ENCODE peak calls at places on chromosomes 7 and 10, in seven cellular contexts. G is endodermal cell, T is MM.1S, W is SK-N-SH, M is K562, C is fibroblast of lung, N is neuronal stem cell. I is an unnamed sample.
A peak's percentile ranks its signal among the peaks of the same experiment; 100 is the strongest.

GRCh38 chr10:62456611-62457101 is 82.5 kb downstream of the ZNF365 start:
- DNase-seq in G (no peak), T (peak; percentile 95), W (no peak), M (no peak), C (peak; percentile 37), N (no peak), I (no peak)

GRCh38 chr10:5976689-5977470 is 463 bp downstream of the IL15RA start:
- DNase-seq in G (peak; percentile 83), T (peak; percentile 46), W (no peak), M (peak; percentile 82), C (peak; percentile 65), N (no peak), I (peak; percentile 75)

GRCh38 chr10:125003146-125003900 is 61.4 kb downstream of the ZRANB1 start:
- DNase-seq in G (peak; percentile 52), T (no peak), W (peak; percentile 36), M (no peak), C (no peak), N (no peak), I (no peak)

GRCh38 chr7:103989785-103990775 is 622 bp upstream of the RELN start:
- DNase-seq in G (peak; percentile 86), T (peak; percentile 34), W (peak; percentile 86), M (peak; percentile 71), C (peak; percentile 30), N (peak; percentile 51), I (no peak)

GRCh38 chr7:30510124-30511074 is 5.8 kb upstream of the GGCT start:
- DNase-seq in G (peak; percentile 58), T (peak; percentile 39), W (peak; percentile 52), M (peak; percentile 37), C (peak; percentile 41), N (no peak), I (peak; percentile 44)

GRCh38 chr7:23864984-23865383 is 155.0 kb downstream of the STK31 start:
- DNase-seq in G (no peak), T (no peak), W (no peak), M (no peak), C (peak; percentile 64), N (no peak), I (no peak)

GRCh38 chr7:42250411-42250810 is 13.4 kb upstream of the GLI3 start:
- DNase-seq in G (no peak), T (no peak), W (no peak), M (no peak), C (no peak), N (no peak), I (no peak)

GRCh38 chr7:70634610-70635068 is 497.3 kb upstream of the GALNT17 start:
- DNase-seq in G (peak; percentile 33), T (no peak), W (no peak), M (peak; percentile 18), C (peak; percentile 99), N (no peak), I (no peak)

GRCh38 chr10:126474031-126474430 is 85.8 kb upstream of the ADAM12 start:
- DNase-seq in G (no peak), T (no peak), W (no peak), M (no peak), C (no peak), N (no peak), I (no peak)

GRCh38 chr10:117005454-117006055 is 568 bp upstream of the SHTN1 start:
- DNase-seq in G (peak; percentile 85), T (no peak), W (no peak), M (peak; percentile 38), C (peak; percentile 6), N (peak; percentile 26), I (peak; percentile 32)

GRCh38 chr7:50690541-50691011 is 92.1 kb downstream of the GRB10 start:
- DNase-seq in G (peak; percentile 21), T (no peak), W (no peak), M (no peak), C (peak; percentile 52), N (peak; percentile 66), I (no peak)

GRCh38 chr10:117391436-117392205 is 16.4 kb upstream of the PDZD8 start:
- DNase-seq in G (peak; percentile 53), T (no peak), W (no peak), M (no peak), C (peak; percentile 84), N (no peak), I (no peak)

GRCh38 chr10:128268015-128268722 is 141.9 kb upstream of the MKI67 start:
- DNase-seq in G (peak; percentile 94), T (peak; percentile 58), W (peak; percentile 87), M (peak; percentile 38), C (peak; percentile 1), N (peak; percentile 70), I (no peak)

GRCh38 chr7:8441106-8441590 is 7.7 kb downstream of the NXPH1 start:
- DNase-seq in G (peak; percentile 61), T (no peak), W (no peak), M (no peak), C (no peak), N (no peak), I (no peak)

GRCh38 chr10:100370561-100370975 is 23.5 kb downstream of the SCD start:
- DNase-seq in G (no peak), T (peak; percentile 62), W (no peak), M (no peak), C (peak; percentile 45), N (no peak), I (peak; percentile 73)

GRCh38 chr7:5387711-5388245 is 35.9 kb downstream of the TNRC18 start:
- DNase-seq in G (peak; percentile 61), T (no peak), W (no peak), M (no peak), C (no peak), N (no peak), I (no peak)

GRCh38 chr10:6044651-6045599 is 17.2 kb downstream of the IL2RA start:
- DNase-seq in G (peak; percentile 14), T (no peak), W (no peak), M (no peak), C (no peak), N (no peak), I (peak; percentile 15)

GRCh38 chr7:42982604-42983115 is 50.5 kb downstream of the MRPL32 start:
- DNase-seq in G (peak; percentile 67), T (no peak), W (no peak), M (no peak), C (no peak), N (no peak), I (no peak)

GRCh38 chr10:1559311-1559710 is 178.0 kb downstream of the ADARB2 start:
- DNase-seq in G (no peak), T (no peak), W (no peak), M (no peak), C (no peak), N (no peak), I (no peak)

GRCh38 chr10:118689070-118689858 is 65.5 kb downstream of the CACUL1 start:
- DNase-seq in G (no peak), T (no peak), W (no peak), M (no peak), C (no peak), N (no peak), I (no peak)

GRCh38 chr7:92621026-92621540 is 30.9 kb upstream of the FAM133B start:
- DNase-seq in G (peak; percentile 71), T (peak; percentile 86), W (peak; percentile 53), M (no peak), C (peak; percentile 94), N (peak; percentile 23), I (peak; percentile 77)
- H3K36me3 ChIP-seq in G (peaks cover 21% of the 10 kb centered on the region), T (no peaks in the 10 kb centered on the region), W (peaks cover 70% of the 10 kb centered on the region), M (peaks cover 45% of the 10 kb centered on the region), C (peaks cover 4% of the 10 kb centered on the region), N (no peaks in the 10 kb centered on the region), I (no peaks in the 10 kb centered on the region)

GRCh38 chr10:43667736-43668371 is 19.2 kb upstream of the ZNF32 start:
- DNase-seq in G (no peak), T (no peak), W (no peak), M (no peak), C (no peak), N (no peak), I (no peak)
- H3K9ac ChIP-seq in G (no peak overlapping the region), T (no peak overlapping the region), W (no peak overlapping the region), M (no peak overlapping the region), C (no peak overlapping the region), N (no peak overlapping the region), I (no peak overlapping the region)

GRCh38 chr7:117673367-117673766 is 193.5 kb downstream of the CFTR start:
- DNase-seq in G (peak; percentile 87), T (no peak), W (no peak), M (no peak), C (peak; percentile 39), N (peak; percentile 61), I (peak; percentile 62)
- H3K27ac ChIP-seq in G (no peak overlapping the region), T (no peak overlapping the region), W (no peak overlapping the region), M (no peak overlapping the region), C (no peak overlapping the region), N (peak overlapping the region; percentile 15), I (peak overlapping the region; percentile 81)

GRCh38 chr10:8065651-8066050 is 11.2 kb downstream of the GATA3 start:
- DNase-seq in G (no peak), T (no peak), W (no peak), M (no peak), C (peak; percentile 75), N (no peak), I (no peak)

GRCh38 chr10:8064436-8064835 is 9.9 kb downstream of the GATA3 start:
- DNase-seq in G (no peak), T (no peak), W (no peak), M (no peak), C (no peak), N (no peak), I (no peak)

GRCh38 chr10:8069108-8069507 is 14.6 kb downstream of the GATA3 start:
- DNase-seq in G (no peak), T (no peak), W (no peak), M (no peak), C (no peak), N (no peak), I (no peak)

GRCh38 chr10:8066146-8066545 is 11.7 kb downstream of the GATA3 start:
- DNase-seq in G (no peak), T (no peak), W (no peak), M (no peak), C (no peak), N (no peak), I (no peak)

DNA sequence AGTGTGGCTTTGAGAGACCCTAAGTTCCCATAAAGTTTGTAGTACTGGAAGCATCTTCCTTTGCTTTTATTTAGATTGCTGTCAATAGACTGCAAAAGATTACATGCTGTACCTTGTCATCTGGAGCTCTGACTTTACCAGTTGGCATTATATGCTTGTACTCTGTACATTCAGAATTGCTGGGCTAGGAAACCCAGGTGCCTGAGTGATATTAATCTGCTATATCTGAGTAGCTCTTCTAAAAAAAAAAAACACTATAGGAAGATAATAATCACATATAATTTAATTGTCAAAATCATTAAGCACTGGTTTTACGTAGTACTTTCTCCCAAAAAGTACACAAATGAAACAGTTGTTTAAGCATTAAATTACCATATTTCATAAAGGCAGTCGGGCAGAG is 12.3 kb downstream of the GATA3 start:
- DNase-seq in G (no peak), T (no peak), W (no peak), M (no peak), C (no peak), N (no peak), I (no peak)
- H3K36me3 ChIP-seq in G (peaks cover 81% of the 10 kb centered on the region), T (no peaks in the 10 kb centered on the region), W (peaks cover 79% of the 10 kb centered on the region), M (no peaks in the 10 kb centered on the region), C (no peaks in the 10 kb centered on the region), N (no peaks in the 10 kb centered on the region), I (no peaks in the 10 kb centered on the region)

GRCh38 chr7:132348341-132348740 is 227.9 kb downstream of the PLXNA4 start:
- DNase-seq in G (no peak), T (no peak), W (no peak), M (no peak), C (no peak), N (no peak), I (no peak)
- H3K9ac ChIP-seq in G (no peak overlapping the region), T (no peak overlapping the region), W (no peak overlapping the region), M (no peak overlapping the region), C (no peak overlapping the region), N (no peak overlapping the region), I (no peak overlapping the region)